ENCODE peak calls at places on chromosomes 12 and 14, in eight cellular contexts. One of them, this sample, is unnamed. For H3K36me3 and H3K27me3, the result is how much of the 10 kb centered on the place peaks cover.

GRCh38 chr12:133058203-133059125 is 21.2 kb downstream of the ZNF84 start:
- DNase-seq in neuronal stem cell: no peak
- DNase-seq in mesendoderm: peak
- DNase-seq in IMR-90: peak
- DNase-seq in GM23248: peak
- DNase-seq in mammary epithelial cell: peak
- DNase-seq in HCT116: no peak
- DNase-seq in H1: no peak
- DNase-seq in this sample: no peak

GRCh38 chr12:102958073-102958829 is 777 bp downstream of the ASCL1 start:
- DNase-seq in neuronal stem cell: peak
- DNase-seq in mesendoderm: peak
- DNase-seq in IMR-90: peak
- DNase-seq in GM23248: peak
- DNase-seq in mammary epithelial cell: peak
- DNase-seq in HCT116: no peak
- DNase-seq in H1: no peak
- DNase-seq in this sample: peak

GRCh38 chr14:89325959-89326358 is 91.1 kb downstream of the FOXN3 start:
- DNase-seq in neuronal stem cell: no peak
- DNase-seq in mesendoderm: no peak
- DNase-seq in IMR-90: no peak
- DNase-seq in GM23248: no peak
- DNase-seq in mammary epithelial cell: no peak
- DNase-seq in HCT116: no peak
- DNase-seq in H1: no peak
- DNase-seq in this sample: no peak

GRCh38 chr12:131164096-131164872 is 210.6 kb downstream of the ADGRD1 start:
- DNase-seq in neuronal stem cell: no peak
- DNase-seq in mesendoderm: peak
- DNase-seq in IMR-90: no peak
- DNase-seq in GM23248: no peak
- DNase-seq in mammary epithelial cell: no peak
- DNase-seq in HCT116: peak
- DNase-seq in H1: no peak
- DNase-seq in this sample: no peak

GRCh38 chr12:67069451-67070306 is 199.5 kb upstream of the CAND1 start:
- DNase-seq in neuronal stem cell: peak
- DNase-seq in mesendoderm: peak
- DNase-seq in IMR-90: no peak
- DNase-seq in GM23248: peak
- DNase-seq in mammary epithelial cell: peak
- DNase-seq in HCT116: no peak
- DNase-seq in H1: peak
- DNase-seq in this sample: peak

GRCh38 chr12:98154850-98155249 is 360.5 kb upstream of the TMPO start:
- DNase-seq in neuronal stem cell: peak
- DNase-seq in mesendoderm: peak
- DNase-seq in IMR-90: no peak
- DNase-seq in GM23248: no peak
- DNase-seq in mammary epithelial cell: peak
- DNase-seq in HCT116: peak
- DNase-seq in H1: peak
- DNase-seq in this sample: peak

GRCh38 chr14:60722163-60722835 is 1.9 kb downstream of the SIX4 start:
- DNase-seq in neuronal stem cell: peak
- DNase-seq in mesendoderm: peak
- DNase-seq in IMR-90: peak
- DNase-seq in GM23248: peak
- DNase-seq in mammary epithelial cell: peak
- DNase-seq in HCT116: no peak
- DNase-seq in H1: no peak
- DNase-seq in this sample: peak

GRCh38 chr14:60357551-60357930 is 108.5 kb downstream of the PPM1A start:
- DNase-seq in neuronal stem cell: no peak
- DNase-seq in mesendoderm: peak
- DNase-seq in IMR-90: no peak
- DNase-seq in GM23248: no peak
- DNase-seq in mammary epithelial cell: no peak
- DNase-seq in HCT116: no peak
- DNase-seq in H1: no peak
- DNase-seq in this sample: no peak

GRCh38 chr14:70013269-70013873 is 134.2 kb downstream of the SMOC1 start:
- DNase-seq in neuronal stem cell: peak
- DNase-seq in mesendoderm: peak
- DNase-seq in IMR-90: peak
- DNase-seq in GM23248: peak
- DNase-seq in mammary epithelial cell: peak
- DNase-seq in HCT116: peak
- DNase-seq in H1: peak
- DNase-seq in this sample: peak

GRCh38 chr12:6635375-6635855 is 344 bp downstream of the LPAR5 start:
- DNase-seq in neuronal stem cell: no peak
- DNase-seq in mesendoderm: peak
- DNase-seq in IMR-90: no peak
- DNase-seq in GM23248: peak
- DNase-seq in mammary epithelial cell: no peak
- DNase-seq in HCT116: no peak
- DNase-seq in H1: no peak
- DNase-seq in this sample: no peak

GRCh38 chr12:130186631-130187269 is 24.5 kb downstream of the FZD10 start:
- DNase-seq in neuronal stem cell: no peak
- DNase-seq in mesendoderm: peak
- DNase-seq in IMR-90: no peak
- DNase-seq in GM23248: no peak
- DNase-seq in mammary epithelial cell: peak
- DNase-seq in HCT116: no peak
- DNase-seq in H1: no peak
- DNase-seq in this sample: peak

GRCh38 chr12:121620328-121620891 is 5.9 kb upstream of the ORAI1 start:
- DNase-seq in neuronal stem cell: no peak
- DNase-seq in mesendoderm: peak
- DNase-seq in IMR-90: no peak
- DNase-seq in GM23248: no peak
- DNase-seq in mammary epithelial cell: no peak
- DNase-seq in HCT116: no peak
- DNase-seq in H1: peak
- DNase-seq in this sample: no peak

GRCh38 chr12:51871918-51872688 is 15.8 kb upstream of the ANKRD33 start:
- DNase-seq in neuronal stem cell: no peak
- DNase-seq in mesendoderm: no peak
- DNase-seq in IMR-90: no peak
- DNase-seq in GM23248: no peak
- DNase-seq in mammary epithelial cell: no peak
- DNase-seq in HCT116: no peak
- DNase-seq in H1: no peak
- DNase-seq in this sample: no peak

GRCh38 chr14:100422556-100423420 is 99.6 kb downstream of the SLC25A47 start:
- DNase-seq in neuronal stem cell: no peak
- DNase-seq in mesendoderm: no peak
- DNase-seq in IMR-90: peak
- DNase-seq in GM23248: peak
- DNase-seq in mammary epithelial cell: no peak
- DNase-seq in HCT116: no peak
- DNase-seq in H1: no peak
- DNase-seq in this sample: no peak

DNA sequence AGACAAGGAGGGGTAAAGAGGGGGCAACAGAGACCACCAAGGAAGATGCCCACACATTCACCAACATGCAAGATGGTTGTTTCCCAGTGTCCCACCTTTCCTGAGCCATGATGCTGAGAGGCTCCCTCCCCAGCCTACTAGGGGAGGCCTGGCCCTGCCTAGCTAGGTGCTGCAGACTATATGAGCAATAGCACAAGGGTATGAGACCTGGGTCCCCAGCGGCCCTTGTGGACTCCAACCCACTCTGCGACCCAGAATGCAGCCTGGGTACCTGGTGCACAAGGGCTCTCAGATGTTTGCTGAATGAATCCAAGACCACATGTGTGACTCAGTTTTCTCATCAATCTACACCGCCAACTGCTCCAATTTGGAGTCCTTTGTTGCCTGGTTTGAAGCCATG is 13.9 kb downstream of the TGFB3 start:
- DNase-seq in neuronal stem cell: no peak
- DNase-seq in mesendoderm: no peak
- DNase-seq in IMR-90: no peak
- DNase-seq in GM23248: peak
- DNase-seq in mammary epithelial cell: no peak
- DNase-seq in HCT116: no peak
- DNase-seq in H1: no peak
- DNase-seq in this sample: no peak
- H3K36me3 ChIP-seq in neuronal stem cell: under half
- H3K36me3 ChIP-seq in mesendoderm: under half
- H3K36me3 ChIP-seq in IMR-90: under half
- H3K36me3 ChIP-seq in GM23248: under half
- H3K36me3 ChIP-seq in mammary epithelial cell: under half
- H3K36me3 ChIP-seq in HCT116: under half
- H3K36me3 ChIP-seq in H1: under half
- H3K36me3 ChIP-seq in this sample: under half

DNA sequence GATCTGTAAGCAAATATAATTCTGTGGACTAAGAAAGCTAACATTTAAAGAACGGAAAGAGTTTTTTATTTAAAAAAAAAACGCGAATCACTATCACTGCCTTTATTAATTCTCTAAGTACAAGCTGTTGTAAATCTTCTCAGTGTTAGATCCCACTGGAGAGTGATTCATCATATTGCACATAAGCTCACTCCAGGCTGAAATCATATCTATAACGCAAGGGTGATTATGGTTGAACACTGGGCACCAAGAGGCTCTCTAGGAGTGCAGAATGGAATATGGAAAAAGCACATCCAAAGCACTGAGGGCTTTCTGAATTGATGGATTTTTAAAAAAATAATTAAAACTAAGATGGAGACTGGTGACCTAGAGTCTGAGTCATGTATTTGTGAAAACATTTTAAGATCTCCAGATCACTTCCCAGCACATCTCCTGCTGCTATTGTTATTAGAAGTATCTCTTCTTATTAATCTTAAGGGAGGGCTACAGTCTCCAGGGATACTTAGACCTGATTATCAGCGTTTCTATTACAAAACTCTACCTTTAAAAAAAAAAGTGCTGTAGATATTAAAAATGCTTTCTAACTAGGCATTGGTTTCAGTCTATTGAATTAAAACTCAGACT is 1106.8 kb downstream of the AACS start:
- DNase-seq in neuronal stem cell: no peak
- DNase-seq in mesendoderm: no peak
- DNase-seq in IMR-90: no peak
- DNase-seq in GM23248: no peak
- DNase-seq in mammary epithelial cell: no peak
- DNase-seq in HCT116: no peak
- DNase-seq in H1: no peak
- DNase-seq in this sample: no peak
- H3K4me2 ChIP-seq in neuronal stem cell: no peak
- H3K4me2 ChIP-seq in mesendoderm: no peak
- H3K4me2 ChIP-seq in IMR-90: no peak
- H3K4me2 ChIP-seq in GM23248: no peak
- H3K4me2 ChIP-seq in mammary epithelial cell: no peak
- H3K4me2 ChIP-seq in HCT116: no peak
- H3K4me2 ChIP-seq in H1: no peak
- H3K4me2 ChIP-seq in this sample: no peak

DNA sequence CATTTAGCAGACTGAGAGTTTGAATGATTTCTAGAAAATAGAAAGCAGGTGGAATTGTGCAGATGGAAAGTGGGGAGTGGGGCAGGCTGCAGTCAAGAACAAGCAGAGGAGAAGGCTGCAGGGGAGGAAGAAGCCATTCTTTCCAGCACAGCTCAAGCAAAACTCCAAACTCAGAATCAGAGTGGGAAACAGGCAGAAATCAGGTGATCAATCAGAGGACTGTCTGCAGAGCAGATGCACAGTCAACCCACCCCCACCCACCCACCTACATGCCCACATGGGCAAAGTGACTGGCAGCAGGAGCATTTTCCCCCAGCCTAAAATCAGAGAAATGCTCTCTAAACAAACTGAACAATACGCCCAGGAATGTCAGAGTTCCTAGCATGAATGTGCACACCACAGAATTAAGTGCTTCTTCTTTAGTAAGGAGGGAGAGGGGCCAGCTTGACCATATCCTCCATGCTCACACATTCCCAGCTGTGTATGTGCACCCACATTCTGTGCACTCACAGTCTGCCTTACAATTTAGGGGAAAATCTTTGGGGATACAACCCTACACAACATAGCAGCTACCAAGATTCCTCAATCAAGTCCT is 194.1 kb upstream of the PLEKHA5 start:
- DNase-seq in neuronal stem cell: no peak
- DNase-seq in mesendoderm: no peak
- DNase-seq in IMR-90: peak
- DNase-seq in GM23248: no peak
- DNase-seq in mammary epithelial cell: no peak
- DNase-seq in HCT116: no peak
- DNase-seq in H1: no peak
- DNase-seq in this sample: no peak
- H3K27me3 ChIP-seq in neuronal stem cell: under half
- H3K27me3 ChIP-seq in mesendoderm: under half
- H3K27me3 ChIP-seq in IMR-90: under half
- H3K27me3 ChIP-seq in GM23248: under half
- H3K27me3 ChIP-seq in mammary epithelial cell: under half
- H3K27me3 ChIP-seq in HCT116: under half
- H3K27me3 ChIP-seq in H1: under half
- H3K27me3 ChIP-seq in this sample: under half

GRCh38 chr12:108788076-108788782 is 56.9 kb upstream of the CORO1C start:
- DNase-seq in neuronal stem cell: no peak
- DNase-seq in mesendoderm: no peak
- DNase-seq in IMR-90: no peak
- DNase-seq in GM23248: peak
- DNase-seq in mammary epithelial cell: no peak
- DNase-seq in HCT116: no peak
- DNase-seq in H1: no peak
- DNase-seq in this sample: no peak

GRCh38 chr12:108788911-108789310 is 57.6 kb upstream of the CORO1C start:
- DNase-seq in neuronal stem cell: no peak
- DNase-seq in mesendoderm: no peak
- DNase-seq in IMR-90: no peak
- DNase-seq in GM23248: no peak
- DNase-seq in mammary epithelial cell: no peak
- DNase-seq in HCT116: no peak
- DNase-seq in H1: no peak
- DNase-seq in this sample: no peak

GRCh38 chr12:108786450-108786849 is 55.1 kb upstream of the CORO1C start:
- DNase-seq in neuronal stem cell: no peak
- DNase-seq in mesendoderm: no peak
- DNase-seq in IMR-90: no peak
- DNase-seq in GM23248: peak
- DNase-seq in mammary epithelial cell: no peak
- DNase-seq in HCT116: no peak
- DNase-seq in H1: no peak
- DNase-seq in this sample: no peak

GRCh38 chr12:108789546-108789945 is 58.2 kb upstream of the CORO1C start:
- DNase-seq in neuronal stem cell: no peak
- DNase-seq in mesendoderm: no peak
- DNase-seq in IMR-90: no peak
- DNase-seq in GM23248: peak
- DNase-seq in mammary epithelial cell: no peak
- DNase-seq in HCT116: no peak
- DNase-seq in H1: no peak
- DNase-seq in this sample: no peak

DNA sequence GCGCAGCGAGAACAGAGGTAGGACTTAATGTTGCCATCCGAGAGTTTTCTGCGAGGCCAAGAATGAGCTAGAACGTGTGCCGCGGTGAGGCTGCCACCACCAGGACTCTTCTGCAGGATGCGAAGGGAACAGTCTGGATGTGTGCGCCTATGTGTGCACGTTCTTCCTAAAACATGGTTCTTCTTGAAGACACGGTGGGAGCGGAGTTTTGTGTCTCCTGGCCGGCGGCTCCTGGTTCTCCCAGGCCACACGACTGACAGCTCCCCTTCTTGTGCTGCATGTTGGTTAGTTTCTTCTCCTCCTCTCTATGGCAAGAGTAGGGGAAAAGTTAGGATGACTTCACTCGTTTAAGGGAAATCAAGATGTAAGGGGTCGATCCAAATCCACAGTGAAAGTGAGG is 56.2 kb upstream of the CORO1C start:
- DNase-seq in neuronal stem cell: no peak
- DNase-seq in mesendoderm: no peak
- DNase-seq in IMR-90: no peak
- DNase-seq in GM23248: no peak
- DNase-seq in mammary epithelial cell: no peak
- DNase-seq in HCT116: no peak
- DNase-seq in H1: no peak
- DNase-seq in this sample: no peak
- H3K36me3 ChIP-seq in neuronal stem cell: half or more
- H3K36me3 ChIP-seq in mesendoderm: under half
- H3K36me3 ChIP-seq in IMR-90: half or more
- H3K36me3 ChIP-seq in GM23248: half or more
- H3K36me3 ChIP-seq in mammary epithelial cell: under half
- H3K36me3 ChIP-seq in HCT116: under half
- H3K36me3 ChIP-seq in H1: under half
- H3K36me3 ChIP-seq in this sample: under half